ENCODE peak calls at places on chromosomes 3 and 15, in four cellular contexts. M, D, N and W are unnamed samples.

GRCh38 chr3:159263750-159264561 is 462.1 kb downstream of the MFSD1 start:
- DNase-seq in D (peak), N (no peak), M (peak), W (peak)

GRCh38 chr3:141233457-141234161 is 2.0 kb downstream of the PXYLP1 start:
- DNase-seq in N (no peak), D (no peak), M (no peak), W (no peak)

GRCh38 chr3:128487813-128488635 is 5.0 kb downstream of the GATA2 start:
- DNase-seq in D (peak), M (no peak), N (peak), W (no peak)

GRCh38 chr3:130773371-130773770 is 26.7 kb upstream of the PIK3R4 start:
- DNase-seq in D (no peak), N (no peak), M (no peak), W (no peak)

GRCh38 chr3:47949979-47950378 is 66.2 kb downstream of the MAP4 start:
- DNase-seq in M (no peak), N (no peak), D (no peak), W (no peak)

GRCh38 chr15:48514103-48514817 is 131.2 kb downstream of the FBN1 start:
- DNase-seq in N (no peak), M (no peak), D (no peak), W (no peak)

GRCh38 chr3:133805702-133806475 is at the start of gene SRPRB:
- DNase-seq in N (peak), M (peak), D (peak), W (peak)

GRCh38 chr3:126085841-126086240 is 1.9 kb upstream of the SLC41A3 start:
- DNase-seq in D (no peak), M (no peak), N (no peak), W (no peak)

GRCh38 chr3:12060139-12060831 is 56.1 kb downstream of the SYN2 start:
- DNase-seq in M (no peak), D (no peak), N (no peak), W (no peak)

GRCh38 chr3:178231645-178232044 is 304.6 kb upstream of the KCNMB2 start:
- DNase-seq in M (no peak), N (no peak), D (no peak), W (no peak)

GRCh38 chr15:49242820-49243219 is 72.8 kb downstream of the GALK2 start:
- DNase-seq in M (no peak), N (no peak), D (no peak), W (no peak)

GRCh38 chr3:98972720-98973119 is 71.2 kb upstream of the DCBLD2 start:
- DNase-seq in D (no peak), M (no peak), N (no peak), W (no peak)

GRCh38 chr3:126082334-126083137 is 1.4 kb downstream of the SLC41A3 start:
- DNase-seq in M (no peak), N (no peak), D (no peak), W (no peak)

GRCh38 chr15:73030280-73030679 is 22.0 kb upstream of the NEO1 start:
- DNase-seq in M (no peak), D (no peak), N (no peak), W (no peak)

GRCh38 chr3:183954875-183955274 is 62.8 kb downstream of the ABCC5 start:
- DNase-seq in D (no peak), M (no peak), N (no peak), W (no peak)

GRCh38 chr3:60743631-60744164 is 507.6 kb downstream of the FHIT start:
- DNase-seq in D (no peak), M (no peak), N (no peak), W (no peak)

DNA sequence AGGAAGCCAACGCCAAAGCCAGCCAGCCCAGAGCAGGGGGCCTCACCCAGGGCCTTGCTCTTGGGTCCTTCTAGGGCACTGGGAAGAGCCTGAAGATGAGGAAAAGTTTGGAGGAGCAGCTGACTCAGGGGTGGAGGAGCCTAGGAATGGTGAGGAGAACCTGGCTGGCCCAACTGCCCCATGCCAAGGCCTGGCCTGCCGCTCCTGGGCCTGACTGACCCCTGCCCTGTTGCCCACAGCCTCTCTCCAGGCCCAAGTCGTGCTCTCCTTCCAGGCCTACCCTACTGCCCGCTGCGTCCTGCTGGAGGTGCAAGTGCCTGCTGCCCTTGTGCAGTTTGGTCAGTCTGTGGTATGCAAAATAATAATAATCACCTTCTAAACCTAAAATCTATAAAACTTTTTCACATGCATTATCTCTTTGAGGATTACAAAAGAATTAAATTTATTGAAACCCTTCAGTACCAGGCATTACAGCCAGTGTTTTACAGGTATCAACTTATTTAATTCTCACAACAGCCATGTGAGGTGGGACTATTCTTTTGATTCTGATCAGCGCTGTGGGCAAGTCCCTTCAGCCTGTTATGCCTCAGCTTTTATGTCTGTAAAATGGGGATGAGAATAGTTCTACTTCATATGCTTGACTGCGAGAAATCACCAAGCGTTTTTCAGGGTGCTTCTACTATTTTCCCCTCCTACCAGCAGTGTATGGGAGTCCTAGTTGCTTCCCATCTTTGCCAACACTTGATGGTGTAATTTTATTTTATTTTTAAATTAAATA is 1.6 kb downstream of the IL17RC start:
- DNase-seq in D (no peak), N (no peak), M (no peak), W (no peak)
- H3K4me3 ChIP-seq in D (no peak), N (no peak), M (no peak), W (no peak)

GRCh38 chr15:92840149-92840548 is 60.0 kb upstream of the CHD2 start:
- DNase-seq in D (peak), N (no peak), M (no peak), W (no peak)
- H3K4me3 ChIP-seq in D (peak), N (no peak), M (no peak), W (no peak)

DNA sequence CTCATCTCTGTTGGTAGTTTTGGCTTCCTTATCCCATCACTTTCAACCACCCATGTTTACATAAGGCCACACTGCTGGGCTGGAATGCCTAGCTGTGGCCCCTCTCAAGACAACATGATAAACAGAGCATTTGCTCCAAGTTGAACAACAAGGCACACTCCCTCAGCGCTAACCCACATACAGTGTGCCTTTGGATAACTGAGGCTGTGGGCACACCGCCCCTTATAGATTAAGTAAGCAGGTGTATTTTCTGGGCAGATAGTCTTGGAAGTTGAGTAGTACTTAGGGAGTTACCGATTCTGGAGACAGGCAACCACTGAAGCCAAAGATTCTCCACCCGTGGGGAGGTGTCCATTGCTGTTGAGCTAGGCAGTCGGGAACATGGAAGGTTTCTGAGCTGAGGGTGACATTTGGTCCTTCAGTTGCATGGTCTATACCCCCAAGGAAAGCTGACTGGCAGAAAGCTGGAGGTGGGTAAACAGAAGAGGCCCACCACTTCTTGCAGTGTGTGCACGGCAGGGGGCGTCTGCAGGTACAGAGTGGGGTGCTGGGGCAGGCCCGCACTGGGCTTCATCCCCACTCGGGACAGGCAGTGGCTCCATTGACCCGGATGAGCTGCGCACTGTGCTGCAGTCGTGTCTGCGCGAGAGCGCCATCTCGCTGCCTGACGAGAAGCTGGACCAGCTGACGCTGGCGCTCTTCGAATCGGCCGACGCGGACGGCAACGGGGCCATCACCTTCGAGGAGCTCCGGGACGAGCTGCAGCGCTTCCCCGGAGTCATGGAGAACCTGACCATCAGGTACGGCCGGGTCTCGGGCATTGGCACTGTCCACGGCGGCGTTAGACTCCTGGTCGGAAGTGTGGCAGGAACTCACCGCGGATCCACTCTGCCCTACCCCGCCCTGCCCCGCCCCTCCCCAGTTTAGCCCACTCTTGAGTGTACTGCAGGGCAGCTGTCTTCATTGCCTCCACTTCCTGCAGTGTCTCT is 16.8 kb downstream of the NOX5 start:
- DNase-seq in M (no peak), D (peak), N (peak), W (no peak)
- H3K4me3 ChIP-seq in M (no peak), D (no peak), N (peak), W (no peak)

GRCh38 chr15:77739591-77740378 is 107.1 kb upstream of the LINGO1 start:
- DNase-seq in D (no peak), N (no peak), M (no peak), W (no peak)

GRCh38 chr15:77742127-77742526 is 109.4 kb upstream of the LINGO1 start:
- DNase-seq in N (peak), M (no peak), D (no peak), W (no peak)

GRCh38 chr15:77737238-77738037 is 104.7 kb upstream of the LINGO1 start:
- DNase-seq in D (no peak), M (no peak), N (no peak), W (no peak)

GRCh38 chr15:77738038-77738370 is 105.3 kb upstream of the LINGO1 start:
- DNase-seq in D (no peak), N (no peak), M (no peak), W (no peak)

DNA sequence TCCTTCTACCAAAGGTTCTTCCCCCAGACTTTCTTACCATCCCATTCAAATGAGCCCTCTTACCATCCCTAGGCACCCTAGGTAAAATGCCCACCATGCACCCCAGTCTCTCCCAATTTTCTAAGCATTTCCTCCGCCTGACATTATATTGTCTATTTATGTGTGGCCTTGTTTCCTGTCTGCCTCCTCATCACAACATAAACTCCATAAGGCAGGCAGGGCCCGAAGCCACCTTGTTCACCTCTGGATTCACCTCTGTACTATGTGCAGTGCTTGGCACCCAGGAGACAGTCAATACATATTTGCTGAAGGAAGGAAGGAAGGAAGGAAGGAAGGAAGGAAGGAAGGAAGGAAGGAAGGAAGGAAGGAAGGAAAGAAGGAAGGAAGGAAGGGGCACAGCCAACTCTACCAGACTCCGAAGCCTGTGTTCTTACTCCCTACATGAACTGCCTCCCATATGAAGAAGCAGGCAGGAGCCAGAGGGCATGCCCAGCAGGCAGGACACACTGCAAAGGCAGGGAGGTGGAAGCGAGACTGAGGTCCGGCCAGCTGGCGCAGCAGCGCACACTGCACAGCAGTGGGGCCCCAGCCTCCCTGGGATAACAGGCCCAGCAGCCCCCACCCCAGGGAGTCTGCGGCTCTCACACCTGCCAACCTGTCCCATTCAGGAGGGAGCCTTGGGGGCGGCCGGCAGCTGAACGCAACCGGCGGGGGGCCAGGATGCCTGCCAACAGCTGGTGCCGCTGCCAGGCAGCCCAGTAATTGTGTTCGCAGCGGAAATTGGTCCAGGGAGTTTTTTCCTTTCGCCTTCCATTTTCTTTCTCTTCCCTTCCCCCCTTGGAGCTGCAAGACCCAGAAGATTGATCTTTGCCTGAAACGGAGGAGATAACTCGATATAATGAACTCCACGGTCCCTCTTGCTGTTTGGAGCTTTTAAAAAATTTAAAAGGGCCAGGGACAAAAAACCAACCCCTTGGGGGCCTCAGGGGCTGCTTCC is 106.0 kb upstream of the LINGO1 start:
- DNase-seq in N (no peak), M (no peak), D (no peak), W (no peak)
- H3K4me3 ChIP-seq in N (no peak), M (no peak), D (no peak), W (no peak)

GRCh38 chr15:88803241-88803919 is at the start of gene ACAN:
- DNase-seq in N (peak), M (no peak), D (no peak), W (no peak)
- H3K4me3 ChIP-seq in N (no peak), M (no peak), D (no peak), W (no peak)

DNA sequence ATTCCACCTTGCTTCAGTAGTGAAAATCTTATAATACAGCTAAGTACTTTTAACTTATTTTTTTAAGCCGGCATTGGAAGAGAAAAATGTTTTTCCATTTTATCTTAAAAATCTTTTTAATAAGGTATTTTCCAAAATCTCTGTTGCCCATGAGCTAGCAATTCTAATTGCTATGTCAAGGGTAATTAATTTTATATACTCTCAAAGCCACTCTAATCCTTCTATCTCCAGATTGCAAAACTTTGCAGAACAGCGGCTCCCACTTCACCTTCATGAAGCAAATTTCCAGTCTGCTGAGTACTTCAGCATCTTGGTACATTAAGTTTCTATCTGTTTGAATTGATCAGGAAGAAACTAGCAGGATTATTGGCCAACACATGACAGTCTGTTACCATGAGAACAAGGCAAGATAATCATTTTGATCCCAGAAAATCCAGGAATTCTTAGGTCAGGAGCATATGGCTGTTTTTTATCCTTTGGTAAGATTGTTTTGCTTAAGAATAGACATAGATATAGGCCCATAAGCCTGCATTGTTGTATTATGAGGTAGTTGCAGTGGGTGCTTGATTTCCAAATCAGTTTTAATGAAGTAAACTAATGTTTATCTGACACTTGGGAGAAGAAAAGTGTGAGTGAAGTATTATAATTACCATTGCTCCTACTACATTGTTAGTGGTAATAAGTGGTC is 6.0 kb downstream of the TIPARP start:
- DNase-seq in D (no peak), M (peak), N (no peak), W (no peak)
- H3K4me3 ChIP-seq in D (peak), M (peak), N (peak), W (no peak)

DNA sequence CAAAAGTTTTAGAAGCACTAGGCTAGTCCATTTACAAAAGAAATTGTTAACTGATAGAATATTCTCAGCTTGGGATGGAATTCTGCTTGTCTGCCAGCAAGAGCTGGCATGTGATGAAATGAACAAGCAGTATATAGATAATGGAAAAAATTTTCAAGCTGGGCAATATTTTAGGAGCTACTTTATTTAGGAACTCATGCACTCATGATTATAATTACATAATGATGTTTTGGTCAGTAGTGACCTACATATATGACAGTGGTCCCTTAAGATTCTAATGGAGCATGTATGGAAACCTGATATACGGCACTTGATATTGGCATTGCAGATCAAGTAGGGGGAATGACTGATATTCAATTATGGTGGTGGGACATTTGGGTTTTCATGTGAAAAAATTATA is 6.1 kb downstream of the EAF1 start:
- DNase-seq in M (no peak), D (no peak), N (no peak), W (no peak)
- H3K4me3 ChIP-seq in M (no peak), D (no peak), N (no peak), W (no peak)

GRCh38 chr15:55916666-55917409 is 76.6 kb downstream of the NEDD4 start:
- DNase-seq in N (no peak), M (no peak), D (no peak), W (no peak)
- H3K4me3 ChIP-seq in N (no peak), M (no peak), D (no peak), W (no peak)

GRCh38 chr3:176321099-176321498 is 876.2 kb downstream of the TBL1XR1 start:
- DNase-seq in M (no peak), D (no peak), N (no peak), W (no peak)
- H3K4me3 ChIP-seq in M (no peak), D (no peak), N (no peak), W (no peak)

GRCh38 chr3:43997788-43998373 is 243.8 kb upstream of the TOPAZ1 start:
- DNase-seq in D (peak), N (peak), M (peak), W (no peak)
- H3K4me3 ChIP-seq in D (peak), N (no peak), M (peak), W (no peak)